ENCODE peak calls at places on chromosome 7, in eight cellular contexts. T is esophagus squamous epithelium, G is OCI-LY7, N is gastrocnemius medialis, M is keratinocyte, R is BJ, S is cardiac muscle cell, D is brain microvascular endothelial cell. A is an unnamed sample. For H3K36me3, the result is how much of the 10 kb centered on the place peaks cover.

GRCh38 chr7:24572421-24573007 is 738 bp upstream of the PALS2 start:
- DNase-seq in T (no peak), G (peak), N (peak), M (peak), R (no peak), S (no peak), D (peak), A (peak)

GRCh38 chr7:113805976-113806375 is 112.8 kb downstream of the PPP1R3A start:
- DNase-seq in T (no peak), G (no peak), N (no peak), M (no peak), R (no peak), S (no peak), D (no peak), A (no peak)

GRCh38 chr7:953547-954327 is 743 bp downstream of the ADAP1 start:
- DNase-seq in T (no peak), G (no peak), N (no peak), M (no peak), R (no peak), S (peak), D (no peak), A (peak)

GRCh38 chr7:129825005-129825553 is 127.7 kb downstream of the UBE2H start:
- DNase-seq in T (peak), G (peak), N (peak), M (no peak), R (no peak), S (peak), D (no peak), A (peak)

GRCh38 chr7:131604841-131605279 is 48.4 kb upstream of the PODXL start:
- DNase-seq in T (no peak), G (no peak), N (no peak), M (peak), R (peak), S (no peak), D (peak), A (no peak)

GRCh38 chr7:116843373-116843772 is 19.0 kb upstream of the CAPZA2 start:
- DNase-seq in T (no peak), G (no peak), N (no peak), M (no peak), R (no peak), S (no peak), D (no peak), A (no peak)

GRCh38 chr7:138975343-138976104 is 5.7 kb downstream of the KIAA1549 start:
- DNase-seq in T (no peak), G (no peak), N (no peak), M (no peak), R (no peak), S (peak), D (no peak), A (no peak)

GRCh38 chr7:139775829-139776266 is 1.9 kb downstream of the HIPK2 start:
- DNase-seq in T (no peak), G (peak), N (peak), M (no peak), R (no peak), S (peak), D (peak), A (no peak)

GRCh38 chr7:81484266-81484665 is 285.6 kb downstream of the HGF start:
- DNase-seq in T (peak), G (no peak), N (peak), M (no peak), R (peak), S (peak), D (peak), A (no peak)

GRCh38 chr7:69847921-69848612 is 249.8 kb downstream of the AUTS2 start:
- DNase-seq in T (no peak), G (no peak), N (no peak), M (no peak), R (no peak), S (no peak), D (no peak), A (no peak)

GRCh38 chr7:128954830-128955797 is 17.4 kb downstream of the IRF5 start:
- DNase-seq in T (no peak), G (peak), N (no peak), M (no peak), R (peak), S (no peak), D (peak), A (no peak)

GRCh38 chr7:29359480-29360093 is 165.0 kb downstream of the CHN2 start:
- DNase-seq in T (no peak), G (no peak), N (no peak), M (no peak), R (no peak), S (no peak), D (no peak), A (no peak)

GRCh38 chr7:24834150-24834798 is 77.0 kb upstream of the GSDME start:
- DNase-seq in T (no peak), G (no peak), N (no peak), M (no peak), R (no peak), S (no peak), D (no peak), A (no peak)

GRCh38 chr7:2968616-2969397 is 74.9 kb downstream of the CARD11 start:
- DNase-seq in T (no peak), G (no peak), N (no peak), M (no peak), R (no peak), S (no peak), D (no peak), A (peak)

GRCh38 chr7:30780909-30781308 is 9.7 kb downstream of the MINDY4 start:
- DNase-seq in T (no peak), G (no peak), N (peak), M (no peak), R (no peak), S (no peak), D (no peak), A (no peak)

GRCh38 chr7:158021836-158022235 is 565.8 kb downstream of the PTPRN2 start:
- DNase-seq in T (no peak), G (no peak), N (no peak), M (no peak), R (no peak), S (no peak), D (no peak), A (peak)

GRCh38 chr7:50164552-50165220 is 71.6 kb upstream of the ZPBP start:
- DNase-seq in T (no peak), G (no peak), N (no peak), M (no peak), R (no peak), S (no peak), D (no peak), A (no peak)

GRCh38 chr7:64880322-64881297 is 22.5 kb upstream of the ZNF273 start:
- DNase-seq in T (no peak), G (no peak), N (no peak), M (no peak), R (no peak), S (no peak), D (no peak), A (no peak)

GRCh38 chr7:19117870-19118608 is 603 bp upstream of the TWIST1 start:
- DNase-seq in T (no peak), G (no peak), N (no peak), M (no peak), R (no peak), S (peak), D (peak), A (no peak)

GRCh38 chr7:88927-89921 is 103.1 kb upstream of the FAM20C start:
- DNase-seq in T (no peak), G (no peak), N (no peak), M (peak), R (peak), S (no peak), D (peak), A (no peak)

GRCh38 chr7:82699773-82700186 is 256.2 kb upstream of the CACNA2D1 start:
- DNase-seq in T (no peak), G (no peak), N (no peak), M (peak), R (no peak), S (no peak), D (peak), A (peak)

GRCh38 chr7:92119213-92119759 is 15.0 kb downstream of the CYP51A1 start:
- DNase-seq in T (no peak), G (no peak), N (no peak), M (no peak), R (no peak), S (no peak), D (no peak), A (no peak)

GRCh38 chr7:107712025-107712424 is 31.9 kb upstream of the CBLL1 start:
- DNase-seq in T (no peak), G (no peak), N (no peak), M (no peak), R (no peak), S (peak), D (no peak), A (no peak)

GRCh38 chr7:76057813-76058145 is 9.9 kb downstream of the MDH2 start:
- DNase-seq in T (no peak), G (no peak), N (peak), M (no peak), R (no peak), S (no peak), D (no peak), A (no peak)

GRCh38 chr7:17915168-17915567 is 25.1 kb downstream of the SNX13 start:
- DNase-seq in T (no peak), G (no peak), N (no peak), M (no peak), R (no peak), S (no peak), D (no peak), A (no peak)

DNA sequence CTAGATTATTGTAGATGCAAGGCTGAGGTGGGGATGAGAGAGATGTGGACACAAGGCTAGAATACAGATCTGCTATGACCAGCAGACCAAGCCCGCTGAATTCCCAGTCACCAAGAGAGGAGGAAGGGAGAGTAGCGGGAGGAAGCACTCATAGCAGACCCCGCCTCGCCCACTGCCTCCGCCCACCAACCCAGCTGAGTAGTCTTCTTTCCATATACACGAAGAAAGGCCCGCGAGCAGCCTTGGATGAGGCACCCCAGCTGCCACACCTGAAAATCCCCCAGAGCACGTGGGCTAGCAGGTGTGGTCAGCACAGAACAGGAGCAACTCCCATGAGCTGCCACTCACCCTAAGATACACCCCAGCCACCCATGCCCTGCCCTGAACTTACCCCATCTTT is 7.9 kb upstream of the H2BK1 start:
- DNase-seq in T (no peak), G (no peak), N (no peak), M (no peak), R (no peak), S (no peak), D (no peak), A (no peak)
- H3K36me3 ChIP-seq in T (under half), G (half or more), N (under half), M (half or more), R (under half), S (half or more), D (half or more), A (under half)

DNA sequence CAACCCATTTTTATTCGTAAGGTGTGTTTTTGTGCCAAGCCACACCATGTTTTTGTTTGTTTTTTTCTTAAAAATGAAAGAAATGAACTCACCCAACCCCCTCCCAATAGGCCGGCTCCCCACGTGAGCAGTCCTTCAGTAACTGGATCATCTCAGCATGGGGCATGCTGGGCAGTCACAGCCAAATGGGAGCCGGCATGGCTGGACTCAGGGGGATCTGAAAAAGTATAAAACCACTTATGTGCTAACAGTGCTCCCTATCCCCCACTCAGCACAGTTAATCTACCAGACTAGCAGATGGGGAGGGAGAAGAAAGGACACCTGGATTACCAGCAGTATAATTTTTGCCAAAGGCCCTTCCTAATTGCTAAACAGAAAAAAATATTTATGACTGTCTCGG is 39.3 kb downstream of the BAZ1B start:
- DNase-seq in T (no peak), G (no peak), N (no peak), M (no peak), R (no peak), S (no peak), D (peak), A (no peak)
- H3K36me3 ChIP-seq in T (under half), G (half or more), N (under half), M (under half), R (under half), S (under half), D (under half), A (under half)

DNA sequence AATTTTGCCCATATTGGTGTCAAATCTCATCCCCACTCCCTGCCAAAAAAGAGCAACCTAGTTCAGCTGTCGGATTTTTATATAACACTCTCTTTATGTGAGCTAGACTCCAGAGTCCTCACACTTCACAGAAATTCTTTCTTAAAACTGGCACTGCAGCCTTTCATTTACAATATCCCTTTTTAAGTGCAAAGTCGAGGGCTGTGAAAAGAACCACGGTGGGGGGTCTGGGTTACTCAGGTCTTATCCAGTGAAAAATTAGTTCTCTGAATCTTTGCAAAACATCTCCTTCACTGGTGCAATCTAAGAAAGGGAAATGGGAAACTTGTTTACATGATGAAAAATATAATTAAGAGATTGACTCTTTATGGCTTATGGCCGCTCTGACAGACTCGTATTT is 30.5 kb upstream of the DGKI start:
- DNase-seq in T (no peak), G (no peak), N (no peak), M (no peak), R (no peak), S (no peak), D (no peak), A (no peak)
- H3K36me3 ChIP-seq in T (under half), G (half or more), N (under half), M (under half), R (under half), S (under half), D (half or more), A (under half)

DNA sequence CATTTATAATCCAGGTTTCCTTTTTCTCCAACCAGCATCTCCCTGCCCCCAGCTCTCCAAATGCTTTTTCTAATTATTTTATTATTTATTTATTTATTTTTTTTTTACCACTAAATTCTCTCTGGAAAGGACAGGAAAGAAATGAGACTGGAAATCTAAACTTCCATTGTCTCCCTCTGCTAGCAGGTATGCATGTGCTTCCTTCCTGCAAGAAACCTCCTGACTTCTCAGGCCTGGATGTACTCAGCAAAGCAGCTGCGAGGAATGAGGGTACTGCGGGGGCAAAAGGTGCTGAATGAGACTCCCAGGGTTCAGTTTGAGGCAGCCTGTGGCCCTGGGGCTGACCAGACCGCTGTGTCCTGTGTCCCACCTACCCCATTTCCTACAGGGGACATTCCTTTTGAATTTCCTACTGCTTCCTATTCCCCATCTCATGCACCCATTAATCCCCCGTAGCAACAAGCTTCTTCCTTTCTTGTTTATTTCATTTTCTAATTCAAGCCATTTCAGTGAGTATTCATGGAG is 324.6 kb upstream of the IGFBP3 start:
- DNase-seq in T (no peak), G (no peak), N (no peak), M (no peak), R (no peak), S (no peak), D (no peak), A (no peak)
- H3K36me3 ChIP-seq in T (under half), G (under half), N (under half), M (under half), R (under half), S (under half), D (under half), A (under half)

GRCh38 chr7:1956141-1956540 is 276.6 kb downstream of the MAD1L1 start:
- DNase-seq in T (no peak), G (no peak), N (no peak), M (no peak), R (no peak), S (no peak), D (no peak), A (no peak)
- H3K36me3 ChIP-seq in T (under half), G (under half), N (under half), M (under half), R (under half), S (under half), D (under half), A (under half)

GRCh38 chr7:40197527-40197926 is 62.7 kb downstream of the SUGCT start:
- DNase-seq in T (no peak), G (no peak), N (no peak), M (no peak), R (no peak), S (no peak), D (no peak), A (no peak)
- H3K36me3 ChIP-seq in T (under half), G (under half), N (under half), M (under half), R (under half), S (under half), D (under half), A (under half)

DNA sequence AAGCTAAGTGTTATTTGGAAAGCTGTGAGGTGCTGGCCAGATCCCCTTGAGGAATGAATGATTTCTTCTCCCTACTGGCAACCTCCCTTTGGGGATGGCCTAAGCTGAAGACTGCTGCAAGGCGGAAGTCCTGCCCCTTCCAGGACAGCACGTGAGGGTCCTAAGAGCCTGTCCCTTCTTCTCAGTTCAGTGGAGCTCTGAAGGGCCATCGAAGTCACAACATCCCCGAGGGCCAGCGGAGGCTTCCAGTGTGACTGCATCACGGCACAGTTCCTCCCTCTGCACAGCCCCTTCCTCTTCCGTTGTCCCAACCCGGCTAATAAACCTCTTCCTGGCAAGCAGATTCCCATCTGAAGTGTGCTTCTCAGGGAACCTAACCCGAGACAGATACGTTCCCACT is 43.7 kb downstream of the RNF32 start:
- DNase-seq in T (no peak), G (no peak), N (no peak), M (no peak), R (no peak), S (no peak), D (no peak), A (no peak)
- H3K36me3 ChIP-seq in T (under half), G (under half), N (under half), M (under half), R (under half), S (under half), D (under half), A (under half)

GRCh38 chr7:5345171-5345570 is 62.4 kb downstream of the SLC29A4 start:
- DNase-seq in T (no peak), G (no peak), N (no peak), M (no peak), R (no peak), S (no peak), D (no peak), A (no peak)

GRCh38 chr7:5344342-5344741 is 61.6 kb downstream of the SLC29A4 start:
- DNase-seq in T (no peak), G (no peak), N (no peak), M (no peak), R (no peak), S (no peak), D (no peak), A (no peak)

GRCh38 chr7:5339949-5340348 is 57.2 kb downstream of the SLC29A4 start:
- DNase-seq in T (no peak), G (no peak), N (no peak), M (no peak), R (no peak), S (no peak), D (no peak), A (no peak)

GRCh38 chr7:5345671-5346070 is 62.9 kb downstream of the SLC29A4 start:
- DNase-seq in T (no peak), G (no peak), N (no peak), M (no peak), R (no peak), S (no peak), D (no peak), A (no peak)

DNA sequence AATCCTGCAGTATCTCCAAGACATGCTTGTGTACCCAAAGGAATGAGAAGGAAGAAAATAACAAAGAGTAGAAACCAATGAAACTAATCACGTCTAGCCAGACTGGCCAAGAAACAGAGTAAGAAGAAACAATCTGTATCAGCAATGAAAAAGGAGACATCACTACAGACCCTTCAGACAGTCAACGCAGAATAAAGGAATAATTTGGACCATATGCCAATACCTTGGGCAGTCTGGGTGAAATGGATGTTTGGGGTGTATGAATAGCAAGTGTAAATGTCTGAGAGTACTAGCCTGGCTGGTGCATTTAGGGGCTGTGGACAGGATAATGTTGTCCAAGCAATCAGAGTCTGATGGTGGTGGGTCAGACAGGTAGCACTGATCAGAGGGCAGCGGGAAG is 61.1 kb downstream of the SLC29A4 start:
- DNase-seq in T (no peak), G (no peak), N (no peak), M (no peak), R (no peak), S (no peak), D (no peak), A (no peak)
- H3K36me3 ChIP-seq in T (under half), G (under half), N (under half), M (under half), R (under half), S (under half), D (under half), A (under half)

DNA sequence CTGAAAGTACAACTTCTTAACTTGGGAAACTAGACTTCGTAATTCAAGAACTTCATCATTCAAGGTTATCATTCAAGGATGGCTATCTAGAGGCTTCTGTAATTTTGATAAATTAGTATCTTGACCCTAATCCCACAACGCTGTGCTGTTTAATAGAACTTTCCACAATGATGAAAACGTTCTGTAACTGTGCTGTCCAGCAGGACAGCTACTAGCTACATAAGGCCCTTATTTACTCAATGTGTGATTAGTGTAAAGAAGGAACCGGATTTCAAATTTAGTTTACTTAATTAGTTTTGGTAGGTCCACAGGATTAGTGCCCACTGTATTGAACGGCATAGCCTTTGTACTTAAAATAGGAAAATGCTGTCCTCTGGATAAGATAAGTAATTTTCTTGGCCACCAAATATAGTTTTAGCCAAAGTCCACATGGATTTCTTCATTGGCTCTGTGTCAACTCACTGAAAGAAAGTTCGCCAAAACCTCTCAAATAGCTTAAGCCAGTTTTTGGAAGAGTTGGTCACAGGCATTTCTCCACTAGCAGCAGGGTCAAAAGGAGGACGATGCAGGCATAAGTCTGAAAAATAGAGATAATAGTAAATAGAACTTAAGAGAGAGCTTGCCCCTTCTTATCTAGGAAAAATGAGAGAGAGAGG is 17.3 kb downstream of the DGKI start:
- DNase-seq in T (no peak), G (no peak), N (no peak), M (no peak), R (no peak), S (no peak), D (no peak), A (no peak)
- H3K36me3 ChIP-seq in T (under half), G (under half), N (under half), M (under half), R (under half), S (under half), D (under half), A (under half)

A was measured in breast epithelium.